ENCODE peak calls at places on chromosomes 1 and 21, in eight cellular contexts. One of them, this sample, is unnamed.

GRCh38 chr1:16143005-16143565 is 12.8 kb downstream of the EPHA2 start:
- DNase-seq in lung microvascular endothelial cell: no peak
- DNase-seq in nucleus accumbens: no peak
- DNase-seq in vagina: no peak
- DNase-seq in brain pericyte: no peak
- DNase-seq in activated CD4-positive, alpha-beta memory T cell treated with anti-CD3 and anti-CD28 coated beads, Interleukin-2, amount 10 ng/mL, durations not matched to agents 7 days and 5 days: no peak
- DNase-seq in H54: no peak
- DNase-seq in AG04450: no peak
- DNase-seq in this sample: no peak

GRCh38 chr1:116808476-116809180 is 54.4 kb downstream of the CD2 start:
- DNase-seq in vagina: no peak
- DNase-seq in brain pericyte: no peak
- DNase-seq in activated CD4-positive, alpha-beta memory T cell treated with anti-CD3 and anti-CD28 coated beads, Interleukin-2, amount 10 ng/mL, durations not matched to agents 7 days and 5 days: peak; percentile 69
- DNase-seq in lung microvascular endothelial cell: no peak
- DNase-seq in nucleus accumbens: no peak
- DNase-seq in AG04450: no peak
- DNase-seq in H54: no peak
- DNase-seq in this sample: no peak

GRCh38 chr1:153805042-153805745 is 30.0 kb downstream of the SLC27A3 start:
- DNase-seq in nucleus accumbens: no peak
- DNase-seq in AG04450: peak; percentile 21
- DNase-seq in activated CD4-positive, alpha-beta memory T cell treated with anti-CD3 and anti-CD28 coated beads, Interleukin-2, amount 10 ng/mL, durations not matched to agents 7 days and 5 days: peak; percentile 71
- DNase-seq in vagina: no peak
- DNase-seq in lung microvascular endothelial cell: peak; percentile 59
- DNase-seq in brain pericyte: no peak
- DNase-seq in H54: peak; percentile 81
- DNase-seq in this sample: peak; percentile 44

GRCh38 chr1:237197470-237198425 is 155.8 kb downstream of the RYR2 start:
- DNase-seq in H54: no peak
- DNase-seq in brain pericyte: no peak
- DNase-seq in activated CD4-positive, alpha-beta memory T cell treated with anti-CD3 and anti-CD28 coated beads, Interleukin-2, amount 10 ng/mL, durations not matched to agents 7 days and 5 days: no peak
- DNase-seq in vagina: no peak
- DNase-seq in lung microvascular endothelial cell: no peak
- DNase-seq in AG04450: no peak
- DNase-seq in nucleus accumbens: no peak
- DNase-seq in this sample: no peak

GRCh38 chr1:168636200-168636599 is 59.8 kb downstream of the XCL1 start:
- DNase-seq in vagina: no peak
- DNase-seq in lung microvascular endothelial cell: no peak
- DNase-seq in H54: no peak
- DNase-seq in nucleus accumbens: no peak
- DNase-seq in activated CD4-positive, alpha-beta memory T cell treated with anti-CD3 and anti-CD28 coated beads, Interleukin-2, amount 10 ng/mL, durations not matched to agents 7 days and 5 days: no peak
- DNase-seq in AG04450: no peak
- DNase-seq in brain pericyte: no peak
- DNase-seq in this sample: no peak

GRCh38 chr1:231817813-231818212 is 191.2 kb downstream of the DISC1 start:
- DNase-seq in H54: peak; percentile 21
- DNase-seq in lung microvascular endothelial cell: no peak
- DNase-seq in brain pericyte: no peak
- DNase-seq in nucleus accumbens: no peak
- DNase-seq in activated CD4-positive, alpha-beta memory T cell treated with anti-CD3 and anti-CD28 coated beads, Interleukin-2, amount 10 ng/mL, durations not matched to agents 7 days and 5 days: no peak
- DNase-seq in AG04450: no peak
- DNase-seq in vagina: no peak
- DNase-seq in this sample: no peak

GRCh38 chr1:159783724-159784123 is 3.0 kb downstream of the DUSP23 start:
- DNase-seq in H54: no peak
- DNase-seq in activated CD4-positive, alpha-beta memory T cell treated with anti-CD3 and anti-CD28 coated beads, Interleukin-2, amount 10 ng/mL, durations not matched to agents 7 days and 5 days: no peak
- DNase-seq in vagina: no peak
- DNase-seq in nucleus accumbens: no peak
- DNase-seq in brain pericyte: no peak
- DNase-seq in AG04450: no peak
- DNase-seq in lung microvascular endothelial cell: no peak
- DNase-seq in this sample: no peak

GRCh38 chr1:58596631-58597052 is 19.6 kb upstream of the TACSTD2 start:
- DNase-seq in activated CD4-positive, alpha-beta memory T cell treated with anti-CD3 and anti-CD28 coated beads, Interleukin-2, amount 10 ng/mL, durations not matched to agents 7 days and 5 days: no peak
- DNase-seq in brain pericyte: no peak
- DNase-seq in nucleus accumbens: no peak
- DNase-seq in AG04450: no peak
- DNase-seq in H54: no peak
- DNase-seq in vagina: no peak
- DNase-seq in lung microvascular endothelial cell: no peak
- DNase-seq in this sample: no peak

GRCh38 chr1:220700591-220701179 is 10.5 kb downstream of the C1orf115 start:
- DNase-seq in nucleus accumbens: no peak
- DNase-seq in lung microvascular endothelial cell: no peak
- DNase-seq in brain pericyte: no peak
- DNase-seq in AG04450: no peak
- DNase-seq in H54: no peak
- DNase-seq in vagina: no peak
- DNase-seq in activated CD4-positive, alpha-beta memory T cell treated with anti-CD3 and anti-CD28 coated beads, Interleukin-2, amount 10 ng/mL, durations not matched to agents 7 days and 5 days: no peak
- DNase-seq in this sample: no peak

GRCh38 chr1:171210355-171210754 is 25.3 kb downstream of the FMO2 start:
- DNase-seq in brain pericyte: no peak
- DNase-seq in AG04450: no peak
- DNase-seq in vagina: no peak
- DNase-seq in activated CD4-positive, alpha-beta memory T cell treated with anti-CD3 and anti-CD28 coated beads, Interleukin-2, amount 10 ng/mL, durations not matched to agents 7 days and 5 days: no peak
- DNase-seq in lung microvascular endothelial cell: no peak
- DNase-seq in H54: no peak
- DNase-seq in nucleus accumbens: no peak
- DNase-seq in this sample: no peak

GRCh38 chr1:40651138-40651857 is 14.2 kb downstream of the RIMS3 start:
- DNase-seq in brain pericyte: no peak
- DNase-seq in nucleus accumbens: peak; percentile 26
- DNase-seq in vagina: no peak
- DNase-seq in H54: no peak
- DNase-seq in AG04450: no peak
- DNase-seq in activated CD4-positive, alpha-beta memory T cell treated with anti-CD3 and anti-CD28 coated beads, Interleukin-2, amount 10 ng/mL, durations not matched to agents 7 days and 5 days: no peak
- DNase-seq in lung microvascular endothelial cell: no peak
- DNase-seq in this sample: peak; percentile 62

GRCh38 chr21:37749132-37749531 is 167.1 kb downstream of the KCNJ6 start:
- DNase-seq in brain pericyte: no peak
- DNase-seq in activated CD4-positive, alpha-beta memory T cell treated with anti-CD3 and anti-CD28 coated beads, Interleukin-2, amount 10 ng/mL, durations not matched to agents 7 days and 5 days: no peak
- DNase-seq in vagina: no peak
- DNase-seq in H54: no peak
- DNase-seq in lung microvascular endothelial cell: no peak
- DNase-seq in nucleus accumbens: no peak
- DNase-seq in AG04450: no peak
- DNase-seq in this sample: no peak

GRCh38 chr1:66809245-66809644 is 8.2 kb upstream of the INSL5 start:
- DNase-seq in AG04450: no peak
- DNase-seq in activated CD4-positive, alpha-beta memory T cell treated with anti-CD3 and anti-CD28 coated beads, Interleukin-2, amount 10 ng/mL, durations not matched to agents 7 days and 5 days: no peak
- DNase-seq in H54: no peak
- DNase-seq in lung microvascular endothelial cell: no peak
- DNase-seq in vagina: no peak
- DNase-seq in brain pericyte: no peak
- DNase-seq in nucleus accumbens: no peak
- DNase-seq in this sample: no peak

GRCh38 chr21:46081022-46081861 is 16.7 kb upstream of the COL6A2 start:
- DNase-seq in lung microvascular endothelial cell: no peak
- DNase-seq in AG04450: no peak
- DNase-seq in activated CD4-positive, alpha-beta memory T cell treated with anti-CD3 and anti-CD28 coated beads, Interleukin-2, amount 10 ng/mL, durations not matched to agents 7 days and 5 days: peak; percentile 10
- DNase-seq in brain pericyte: no peak
- DNase-seq in vagina: no peak
- DNase-seq in nucleus accumbens: no peak
- DNase-seq in H54: no peak
- DNase-seq in this sample: peak; percentile 22

GRCh38 chr21:42330380-42331336 is 15.4 kb upstream of the TFF3 start:
- DNase-seq in lung microvascular endothelial cell: no peak
- DNase-seq in activated CD4-positive, alpha-beta memory T cell treated with anti-CD3 and anti-CD28 coated beads, Interleukin-2, amount 10 ng/mL, durations not matched to agents 7 days and 5 days: no peak
- DNase-seq in AG04450: no peak
- DNase-seq in H54: no peak
- DNase-seq in nucleus accumbens: no peak
- DNase-seq in vagina: no peak
- DNase-seq in brain pericyte: no peak
- DNase-seq in this sample: no peak

GRCh38 chr1:15720861-15721260 is 15.2 kb upstream of the SLC25A34 start:
- DNase-seq in nucleus accumbens: no peak
- DNase-seq in activated CD4-positive, alpha-beta memory T cell treated with anti-CD3 and anti-CD28 coated beads, Interleukin-2, amount 10 ng/mL, durations not matched to agents 7 days and 5 days: no peak
- DNase-seq in vagina: no peak
- DNase-seq in brain pericyte: no peak
- DNase-seq in lung microvascular endothelial cell: no peak
- DNase-seq in AG04450: no peak
- DNase-seq in H54: no peak
- DNase-seq in this sample: no peak

GRCh38 chr1:230425252-230426061 is 675 bp downstream of the PGBD5 start:
- DNase-seq in nucleus accumbens: no peak
- DNase-seq in AG04450: no peak
- DNase-seq in vagina: no peak
- DNase-seq in activated CD4-positive, alpha-beta memory T cell treated with anti-CD3 and anti-CD28 coated beads, Interleukin-2, amount 10 ng/mL, durations not matched to agents 7 days and 5 days: no peak
- DNase-seq in brain pericyte: no peak
- DNase-seq in lung microvascular endothelial cell: no peak
- DNase-seq in H54: no peak
- DNase-seq in this sample: no peak